ENCODE peak calls at places on chromosomes 2 and 18, in four cellular contexts. R, E, O and H are unnamed samples.
A peak's percentile ranks its signal among the peaks of the same experiment; 100 is the strongest.

GRCh38 chr2:3628800-3629199 is 29.2 kb upstream of the ALLC start:
- DNase-seq in E (no peak), R (no peak), O (no peak), H (no peak)

GRCh38 chr2:136557203-136557602 is 208.1 kb upstream of the THSD7B start:
- DNase-seq in O (no peak), E (no peak), R (no peak), H (no peak)

GRCh38 chr2:99818842-99819241 is 323.5 kb downstream of the AFF3 start:
- DNase-seq in E (peak; percentile 53), O (no peak), R (peak; percentile 52), H (no peak)

GRCh38 chr18:57210711-57211411 is 64.0 kb downstream of the BOD1L2 start:
- DNase-seq in E (no peak), O (no peak), R (peak; percentile 23), H (no peak)

GRCh38 chr2:239308696-239309397 is 92.0 kb downstream of the HDAC4 start:
- DNase-seq in E (peak; percentile 57), R (no peak), O (no peak), H (no peak)

GRCh38 chr2:239913632-239914417 is 111.3 kb downstream of the NDUFA10 start:
- DNase-seq in O (no peak), E (no peak), R (no peak), H (no peak)

GRCh38 chr2:239106314-239106908 is 258.5 kb downstream of the TWIST2 start:
- DNase-seq in R (peak; percentile 78), O (peak; percentile 53), E (peak; percentile 78), H (peak; percentile 69)

GRCh38 chr18:62778976-62779869 is 63.9 kb downstream of the PHLPP1 start:
- DNase-seq in E (no peak), O (no peak), R (no peak), H (no peak)

GRCh38 chr18:80157708-80158343 is 48.8 kb downstream of the ADNP2 start:
- DNase-seq in O (peak; percentile 68), R (peak; percentile 52), E (peak; percentile 85), H (no peak)

GRCh38 chr2:63594622-63595021 is 5.9 kb downstream of the MDH1 start:
- DNase-seq in E (no peak), R (no peak), O (no peak), H (no peak)

GRCh38 chr18:47931707-47932103 is 1.2 kb upstream of the SMAD2 start:
- DNase-seq in E (no peak), R (no peak), O (no peak), H (no peak)

GRCh38 chr2:219713110-219713509 is 85.7 kb downstream of the SLC4A3 start:
- DNase-seq in E (peak; percentile 71), O (no peak), R (no peak), H (no peak)

GRCh38 chr2:69539549-69539908 is 102.3 kb upstream of the NFU1 start:
- DNase-seq in O (no peak), R (no peak), E (no peak), H (no peak)

GRCh38 chr2:215817046-215817445 is 196.3 kb downstream of the MREG start:
- DNase-seq in O (no peak), E (no peak), R (no peak), H (no peak)

GRCh38 chr2:218259099-218259921 is 1.5 kb upstream of the GPBAR1 start:
- DNase-seq in E (peak; percentile 88), R (no peak), O (no peak), H (no peak)

GRCh38 chr2:202378661-202379338 is 2.7 kb downstream of the BMPR2 start:
- DNase-seq in E (no peak), R (no peak), O (no peak), H (no peak)

GRCh38 chr18:4040391-4041172 is 414.5 kb downstream of the DLGAP1 start:
- DNase-seq in R (no peak), E (no peak), O (no peak), H (no peak)

GRCh38 chr2:71467180-71467815 is 13.9 kb downstream of the DYSF start:
- DNase-seq in E (no peak), R (no peak), O (no peak), H (no peak)

GRCh38 chr2:113876503-113877387 is 13.1 kb upstream of the ACTR3 start:
- DNase-seq in O (no peak), E (peak; percentile 19), R (peak; percentile 60), H (no peak)

GRCh38 chr2:231666171-231667095 is 41.9 kb upstream of the PTMA start:
- DNase-seq in O (peak; percentile 77), R (peak; percentile 44), E (peak; percentile 94), H (no peak)

GRCh38 chr2:152710713-152711112 is 6.5 kb downstream of the PRPF40A start:
- DNase-seq in O (no peak), E (no peak), R (no peak), H (no peak)

GRCh38 chr18:427005-427404 is 73.5 kb downstream of the COLEC12 start:
- DNase-seq in R (no peak), O (no peak), E (peak; percentile 58), H (no peak)

GRCh38 chr2:17000083-17000482 is 334.4 kb upstream of the CYRIA start:
- DNase-seq in E (no peak), R (no peak), O (no peak), H (no peak)

GRCh38 chr2:23525137-23525765 is 140.3 kb downstream of the KLHL29 start:
- DNase-seq in R (no peak), E (no peak), O (no peak), H (no peak)

GRCh38 chr2:197604117-197604516 is 71.3 kb downstream of the RFTN2 start:
- DNase-seq in E (no peak), R (no peak), O (no peak), H (no peak)

GRCh38 chr2:61017556-61018318 is at the start of the genes PEX13 and PUS10:
- DNase-seq in R (peak; percentile 75), E (peak; percentile 70), O (peak; percentile 81), H (peak; percentile 68)

GRCh38 chr2:200352631-200353030 is 46.1 kb downstream of the SPATS2L start:
- DNase-seq in R (peak; percentile 59), O (no peak), E (peak; percentile 73), H (no peak)

GRCh38 chr2:36482576-36483214 is 115.3 kb downstream of the FEZ2 start:
- DNase-seq in E (peak; percentile 51), O (no peak), R (no peak), H (no peak)

GRCh38 chr2:18752667-18753422 is 163.5 kb upstream of the NT5C1B start:
- DNase-seq in O (no peak), R (no peak), E (peak; percentile 36), H (no peak)

GRCh38 chr18:46668135-46668534 is 11.1 kb upstream of the LOXHD1 start:
- DNase-seq in O (no peak), E (no peak), R (no peak), H (no peak)

GRCh38 chr2:214379227-214379626 is 31.6 kb upstream of the VWC2L start:
- DNase-seq in E (no peak), O (no peak), R (no peak), H (no peak)

GRCh38 chr2:219111375-219112069 is 49.1 kb downstream of the NHEJ1 start:
- DNase-seq in E (no peak), O (no peak), R (no peak), H (no peak)

GRCh38 chr2:184555352-184555751 is 43.0 kb upstream of the ZNF804A start:
- DNase-seq in R (no peak), O (no peak), E (no peak), H (no peak)

GRCh38 chr18:9708882-9709877 is 1.1 kb downstream of the RAB31 start:
- DNase-seq in O (peak; percentile 39), E (peak; percentile 58), R (no peak), H (no peak)

GRCh38 chr18:6406075-6406909 is 8.4 kb downstream of the L3MBTL4 start:
- DNase-seq in E (peak; percentile 14), R (no peak), O (no peak), H (no peak)

GRCh38 chr2:128797937-128798336 is 479.3 kb upstream of the HS6ST1 start:
- DNase-seq in O (no peak), R (no peak), E (no peak), H (no peak)

GRCh38 chr18:62948788-62949187 is 233.4 kb downstream of the PHLPP1 start:
- DNase-seq in E (no peak), R (no peak), O (no peak), H (no peak)

DNA sequence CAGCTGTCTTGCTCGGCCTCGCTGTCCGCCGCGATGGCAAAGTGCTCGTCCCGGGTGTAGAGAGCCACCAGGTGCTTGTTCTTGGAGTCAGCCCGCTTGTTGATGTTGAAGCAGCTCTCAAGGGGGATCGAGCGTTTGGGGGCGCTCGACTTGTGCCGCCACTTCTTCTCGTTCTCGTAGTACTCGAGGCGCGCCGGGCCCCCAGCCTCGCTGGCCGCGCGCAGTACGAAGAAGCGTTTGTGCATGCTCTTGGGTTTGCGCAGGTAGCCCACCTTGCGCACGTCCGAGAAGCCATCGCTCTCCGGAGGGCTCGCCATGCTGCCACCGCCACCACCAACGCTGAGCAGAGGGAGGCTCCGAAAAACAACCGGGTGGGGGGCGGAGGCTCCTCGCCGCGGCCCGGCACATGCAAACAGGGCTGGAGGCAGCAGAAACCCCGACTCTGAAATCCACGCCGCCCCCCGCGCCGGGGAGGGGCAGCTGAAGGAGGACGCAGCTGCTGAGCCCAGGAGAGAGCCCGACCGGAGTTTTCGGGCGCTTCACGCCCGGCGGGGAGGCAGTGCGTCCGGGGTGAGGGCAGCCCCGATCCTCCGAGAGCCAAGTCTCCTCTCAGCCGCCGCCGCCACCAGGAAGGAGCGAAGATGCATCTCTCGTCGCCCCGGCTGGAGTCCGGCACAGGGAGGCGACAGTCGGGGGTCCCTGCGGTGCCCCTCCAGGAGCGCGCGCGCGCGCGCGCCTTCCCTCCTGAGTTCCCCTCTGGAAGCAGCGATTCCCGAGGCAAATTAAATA is 1.0 kb downstream of the IRS1 start:
- DNase-seq in O (peak; percentile 70), E (peak; percentile 57), R (peak; percentile 43), H (peak; percentile 72)
- TF ChIP-seq CTCF in O (peak; percentile 25), E (peak; percentile 9), R (peak; percentile 57), H (no peak)

DNA sequence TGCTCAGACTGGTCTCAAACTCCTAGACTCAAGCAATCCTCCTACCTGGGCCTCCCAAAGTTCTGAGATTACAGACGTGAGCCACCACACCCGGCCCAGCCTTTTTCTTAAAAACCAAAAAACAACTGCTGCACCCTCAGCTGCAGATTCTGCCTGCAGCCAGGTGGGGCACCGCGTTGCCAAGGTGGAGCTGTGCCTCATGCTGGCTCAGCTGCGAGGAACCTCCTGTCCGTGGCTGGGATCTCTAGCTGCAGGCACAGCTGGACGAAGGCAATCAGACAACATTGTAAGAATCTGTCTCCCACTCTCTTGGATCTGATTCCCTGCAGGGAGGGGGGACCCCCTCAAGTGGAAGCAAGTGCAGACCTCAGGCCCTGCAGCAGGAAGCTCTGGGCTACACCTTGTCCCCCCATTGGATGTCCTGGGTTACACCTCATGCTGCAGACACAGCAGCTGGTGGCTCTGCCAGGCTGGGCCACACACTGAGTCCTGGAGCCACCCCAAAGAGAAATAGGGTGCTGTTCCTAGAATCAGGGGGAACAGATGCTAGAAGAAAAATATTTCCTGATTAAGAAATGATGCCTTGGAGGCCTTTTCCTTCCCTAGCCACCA is 24.1 kb downstream of the CIDEA start:
- DNase-seq in E (peak; percentile 26), O (no peak), R (no peak), H (no peak)
- TF ChIP-seq CTCF in E (no peak), O (peak; percentile 30), R (peak; percentile 18), H (no peak)

DNA sequence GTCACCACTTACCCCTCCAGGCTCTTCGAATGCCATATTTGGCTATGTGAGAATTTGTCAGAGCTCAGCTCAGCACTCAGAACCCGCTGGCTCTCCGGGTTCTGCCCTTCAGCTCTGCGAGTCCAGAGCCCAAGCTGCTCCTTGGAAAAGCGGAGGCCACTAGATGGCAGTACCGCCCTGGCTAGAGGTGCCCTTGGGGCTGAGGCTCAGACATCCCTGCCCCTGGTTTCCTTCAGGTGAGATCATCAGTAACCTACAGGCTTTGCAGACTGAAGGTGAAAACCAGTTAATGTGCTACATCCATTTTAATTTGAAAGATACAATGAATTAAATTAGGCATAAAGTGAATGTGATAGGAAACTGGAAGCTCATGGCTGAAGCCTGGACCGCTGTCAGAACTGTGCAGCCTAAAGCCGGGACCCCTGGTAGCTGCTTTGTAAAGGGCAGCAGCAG is 285.6 kb downstream of the AGAP1 start:
- DNase-seq in O (peak; percentile 67), R (peak; percentile 85), E (peak; percentile 74), H (peak; percentile 50)
- TF ChIP-seq CTCF in O (peak; percentile 89), R (peak; percentile 87), E (peak; percentile 97), H (peak; percentile 69)

GRCh38 chr2:583666-584065 is 93.5 kb downstream of the TMEM18 start:
- DNase-seq in E (no peak), O (no peak), R (no peak), H (no peak)
- TF ChIP-seq CTCF in E (no peak), O (no peak), R (no peak), H (no peak)